ENCODE peak calls at places on chromosomes 1 and 21, in eight cellular contexts. P, W, M, N, O, F, D and K are unnamed samples.

GRCh38 chr21:39452207-39452964 is 616 bp downstream of the SH3BGR start:
- DNase-seq in N (peak; percentile 83), W (no peak), P (no peak), O (peak; percentile 47), D (no peak), M (no peak), F (no peak), K (no peak)

GRCh38 chr1:170388489-170388888 is 143.5 kb upstream of the GORAB start:
- DNase-seq in P (no peak), M (no peak), D (no peak), W (no peak), O (peak; percentile 48), F (no peak), N (no peak), K (no peak)

GRCh38 chr1:173818459-173818858 is 6.0 kb upstream of the DARS2 start:
- DNase-seq in N (no peak), F (no peak), P (no peak), M (no peak), O (no peak), D (no peak), W (no peak), K (no peak)

GRCh38 chr1:202101182-202101581 is 21.5 kb upstream of the GPR37L1 start:
- DNase-seq in N (no peak), D (no peak), W (no peak), O (no peak), F (no peak), P (no peak), M (no peak), K (no peak)

GRCh38 chr21:17371470-17371869 is 141.4 kb upstream of the CXADR start:
- DNase-seq in M (no peak), F (no peak), P (no peak), O (peak; percentile 53), D (no peak), N (peak; percentile 74), W (no peak), K (no peak)

GRCh38 chr1:12544992-12545391 is 73.0 kb downstream of the DHRS3 start:
- DNase-seq in P (no peak), F (no peak), M (no peak), W (no peak), N (no peak), D (no peak), O (no peak), K (no peak)

GRCh38 chr1:241167121-241167619 is 189.8 kb downstream of the RGS7 start:
- DNase-seq in W (no peak), F (no peak), D (no peak), O (no peak), P (no peak), N (no peak), M (no peak), K (no peak)

GRCh38 chr1:39196244-39197215 is 8.0 kb upstream of the MACF1 start:
- DNase-seq in W (no peak), N (peak; percentile 50), M (peak; percentile 82), O (peak; percentile 43), F (no peak), P (peak; percentile 37), D (no peak), K (no peak)

GRCh38 chr1:41519667-41520066 is 35.2 kb upstream of the EDN2 start:
- DNase-seq in W (no peak), M (no peak), N (no peak), P (no peak), D (no peak), F (no peak), O (no peak), K (no peak)

GRCh38 chr1:61078611-61079010 is 3.8 kb upstream of the NFIA start:
- DNase-seq in M (peak; percentile 34), W (no peak), N (no peak), O (no peak), P (no peak), D (no peak), F (no peak), K (no peak)

GRCh38 chr1:147849097-147849873 is 53.3 kb upstream of the GJA8 start:
- DNase-seq in M (no peak), W (no peak), D (no peak), O (peak; percentile 82), N (peak; percentile 30), F (no peak), P (no peak), K (no peak)

GRCh38 chr1:112707217-112708001 is 482 bp upstream of the RHOC start:
- DNase-seq in O (peak; percentile 74), W (peak; percentile 92), M (peak; percentile 87), P (peak; percentile 63), N (peak; percentile 85), D (peak; percentile 91), F (peak; percentile 91), K (peak; percentile 72)

GRCh38 chr1:117621316-117621715 is 15.5 kb downstream of the TENT5C start:
- DNase-seq in N (no peak), P (no peak), W (no peak), D (no peak), M (no peak), O (no peak), F (no peak), K (no peak)

GRCh38 chr1:117623698-117624097 is 17.9 kb downstream of the TENT5C start:
- DNase-seq in F (no peak), N (no peak), P (no peak), W (no peak), M (no peak), O (no peak), D (no peak), K (no peak)

GRCh38 chr1:117623141-117623540 is 17.3 kb downstream of the TENT5C start:
- DNase-seq in N (no peak), P (no peak), O (no peak), M (no peak), F (no peak), D (no peak), W (no peak), K (no peak)

GRCh38 chr1:117620440-117620839 is 14.6 kb downstream of the TENT5C start:
- DNase-seq in W (no peak), N (no peak), P (no peak), O (no peak), F (no peak), M (no peak), D (no peak), K (no peak)

DNA sequence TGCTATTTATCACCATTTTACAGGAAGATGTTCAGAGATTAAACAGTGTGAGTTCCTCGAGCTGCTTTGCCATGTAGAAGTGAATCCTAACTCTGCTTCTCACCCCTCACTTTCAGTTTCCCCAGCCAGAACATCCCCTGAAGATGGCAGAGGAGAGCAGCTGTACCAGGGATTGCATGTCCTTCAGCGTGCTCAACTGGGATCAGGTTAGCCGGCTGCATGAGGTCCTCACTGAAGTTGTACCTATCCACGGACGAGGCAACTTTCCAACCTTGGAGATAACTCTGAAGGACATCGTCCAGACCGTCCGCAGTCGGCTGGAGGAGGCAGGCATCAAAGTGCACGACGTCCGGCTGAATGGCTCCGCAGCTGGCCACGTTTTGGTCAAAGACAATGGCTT is 16.9 kb downstream of the TENT5C start:
- DNase-seq in O (no peak), P (no peak), F (no peak), D (no peak), M (no peak), W (no peak), N (no peak), K (no peak)
- TF ChIP-seq CTCF in O (no peak), P (no peak), F (no peak), D (no peak), M (no peak), W (no peak), N (no peak), K (no peak)

DNA sequence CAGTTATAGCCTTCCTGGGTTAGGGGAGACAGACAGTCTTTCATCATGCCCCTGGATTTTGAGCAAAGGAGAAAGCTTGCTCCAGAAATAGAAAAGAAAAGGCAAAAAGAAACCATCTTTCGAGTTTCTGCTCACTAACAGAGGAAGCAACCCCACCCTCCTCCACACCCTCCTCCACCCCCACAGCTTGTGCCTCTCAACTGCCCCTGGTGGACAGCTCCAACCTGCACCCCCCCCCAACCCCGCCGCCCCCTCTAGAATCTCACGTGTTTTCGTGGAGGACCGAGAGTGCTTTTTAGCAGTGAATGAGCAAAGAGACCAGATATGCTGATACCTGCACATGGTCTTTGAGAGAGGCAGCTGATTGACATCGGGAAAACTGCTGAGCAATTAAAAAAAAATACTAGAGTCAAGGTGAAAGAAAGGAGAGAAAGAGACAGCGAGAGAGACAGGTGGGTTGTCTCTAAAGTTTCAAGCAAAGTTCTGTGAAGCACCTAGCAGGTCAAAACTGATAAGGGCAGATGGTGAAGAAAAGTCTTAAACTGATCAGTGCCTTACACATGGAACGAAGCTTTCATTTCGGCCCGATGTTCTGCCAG is 358.3 kb downstream of the KIF26B start:
- DNase-seq in F (no peak), N (no peak), D (no peak), P (no peak), M (peak; percentile 38), O (no peak), W (no peak), K (no peak)
- TF ChIP-seq CTCF in F (no peak), N (no peak), D (peak; percentile 18), P (no peak), M (no peak), O (no peak), W (no peak), K (peak; percentile 44)

DNA sequence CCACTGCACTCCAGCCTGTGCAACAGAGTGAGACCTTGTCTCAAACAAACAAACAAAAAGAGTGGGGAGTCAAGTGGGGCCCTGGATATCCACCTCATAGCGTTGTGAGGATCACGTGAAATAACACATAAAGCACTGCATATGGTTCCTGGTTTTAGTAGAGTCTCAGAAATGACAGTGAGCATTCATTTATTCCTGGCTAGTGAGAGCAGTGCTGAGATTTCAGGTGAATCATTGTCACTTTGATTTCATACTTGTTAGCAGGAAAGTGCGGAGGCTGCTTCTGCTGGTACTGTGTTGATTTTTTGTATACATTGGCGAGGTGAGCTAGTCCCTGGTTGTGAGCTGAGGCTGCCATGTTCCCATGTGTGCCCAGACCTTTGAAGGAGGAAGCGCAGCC is 22.9 kb downstream of the ARHGEF10L start:
- DNase-seq in W (no peak), P (no peak), M (no peak), O (no peak), N (no peak), F (no peak), D (no peak), K (no peak)
- TF ChIP-seq CTCF in W (no peak), P (no peak), M (no peak), O (no peak), N (no peak), F (no peak), D (no peak), K (no peak)

GRCh38 chr1:223133824-223134435 is 9.1 kb downstream of the TLR5 start:
- DNase-seq in P (peak; percentile 69), N (peak; percentile 78), O (peak; percentile 92), D (peak; percentile 93), M (peak; percentile 84), F (peak; percentile 83), W (peak; percentile 84), K (peak; percentile 76)

GRCh38 chr1:223135176-223135575 is 7.9 kb downstream of the TLR5 start:
- DNase-seq in M (no peak), W (no peak), O (peak; percentile 82), N (peak; percentile 69), P (no peak), D (no peak), F (peak; percentile 59), K (no peak)

GRCh38 chr1:223133301-223133823 is 9.7 kb downstream of the TLR5 start:
- DNase-seq in W (no peak), P (no peak), F (no peak), M (no peak), O (no peak), N (no peak), D (no peak), K (no peak)

GRCh38 chr1:223137402-223138100 is 5.5 kb downstream of the TLR5 start:
- DNase-seq in M (peak; percentile 67), D (no peak), W (no peak), N (peak; percentile 39), O (peak; percentile 83), P (no peak), F (peak; percentile 33), K (peak; percentile 52)

GRCh38 chr1:223136086-223136485 is 7.0 kb downstream of the TLR5 start:
- DNase-seq in W (no peak), D (no peak), M (peak; percentile 37), N (no peak), P (no peak), O (no peak), F (no peak), K (no peak)
- TF ChIP-seq CTCF in W (no peak), D (no peak), M (no peak), N (no peak), P (no peak), O (no peak), F (no peak), K (no peak)